ENCODE peak calls at places on chromosomes 5 and 9, in eight cellular contexts. One of them, this sample, is unnamed. For H3K36me3, the result is how much of the 10 kb centered on the place peaks cover.

GRCh38 chr5:23506329-23507236 is 826 bp upstream of the PRDM9 start:
- DNase-seq in gastrocnemius medialis: no peak
- DNase-seq in cardiac muscle cell: no peak
- DNase-seq in left lung: no peak
- DNase-seq in kidney epithelial cell: no peak
- DNase-seq in CD8-positive, alpha-beta T cell: no peak
- DNase-seq in prostate gland: no peak
- DNase-seq in Panc1: no peak
- DNase-seq in this sample: no peak

GRCh38 chr5:170408189-170408588 is 19.0 kb upstream of the KCNMB1 start:
- DNase-seq in gastrocnemius medialis: no peak
- DNase-seq in cardiac muscle cell: no peak
- DNase-seq in left lung: no peak
- DNase-seq in kidney epithelial cell: no peak
- DNase-seq in CD8-positive, alpha-beta T cell: no peak
- DNase-seq in prostate gland: no peak
- DNase-seq in Panc1: no peak
- DNase-seq in this sample: no peak

GRCh38 chr5:106380736-106381135 is 1290.0 kb downstream of the EFNA5 start:
- DNase-seq in gastrocnemius medialis: no peak
- DNase-seq in cardiac muscle cell: no peak
- DNase-seq in left lung: no peak
- DNase-seq in kidney epithelial cell: no peak
- DNase-seq in CD8-positive, alpha-beta T cell: no peak
- DNase-seq in prostate gland: no peak
- DNase-seq in Panc1: no peak
- DNase-seq in this sample: no peak

GRCh38 chr5:6728011-6728794 is 15.0 kb downstream of the TENT4A start:
- DNase-seq in gastrocnemius medialis: no peak
- DNase-seq in cardiac muscle cell: no peak
- DNase-seq in left lung: no peak
- DNase-seq in kidney epithelial cell: no peak
- DNase-seq in CD8-positive, alpha-beta T cell: no peak
- DNase-seq in prostate gland: no peak
- DNase-seq in Panc1: no peak
- DNase-seq in this sample: no peak

GRCh38 chr9:28762167-28762566 is 1188.9 kb upstream of the C9orf72 start:
- DNase-seq in gastrocnemius medialis: no peak
- DNase-seq in cardiac muscle cell: no peak
- DNase-seq in left lung: no peak
- DNase-seq in kidney epithelial cell: no peak
- DNase-seq in CD8-positive, alpha-beta T cell: no peak
- DNase-seq in prostate gland: no peak
- DNase-seq in Panc1: no peak
- DNase-seq in this sample: no peak

GRCh38 chr5:170611446-170612088 is 107.7 kb downstream of the KCNIP1 start:
- DNase-seq in gastrocnemius medialis: no peak
- DNase-seq in cardiac muscle cell: peak
- DNase-seq in left lung: no peak
- DNase-seq in kidney epithelial cell: no peak
- DNase-seq in CD8-positive, alpha-beta T cell: no peak
- DNase-seq in prostate gland: no peak
- DNase-seq in Panc1: no peak
- DNase-seq in this sample: no peak

GRCh38 chr5:159133041-159133741 is 33.5 kb upstream of the EBF1 start:
- DNase-seq in gastrocnemius medialis: no peak
- DNase-seq in cardiac muscle cell: peak
- DNase-seq in left lung: no peak
- DNase-seq in kidney epithelial cell: peak
- DNase-seq in CD8-positive, alpha-beta T cell: no peak
- DNase-seq in prostate gland: peak
- DNase-seq in Panc1: peak
- DNase-seq in this sample: no peak

GRCh38 chr9:16202913-16203734 is 650.3 kb downstream of the CCDC171 start:
- DNase-seq in gastrocnemius medialis: no peak
- DNase-seq in cardiac muscle cell: no peak
- DNase-seq in left lung: no peak
- DNase-seq in kidney epithelial cell: peak
- DNase-seq in CD8-positive, alpha-beta T cell: no peak
- DNase-seq in prostate gland: no peak
- DNase-seq in Panc1: no peak
- DNase-seq in this sample: peak

GRCh38 chr5:106374956-106375355 is 1295.8 kb downstream of the EFNA5 start:
- DNase-seq in gastrocnemius medialis: no peak
- DNase-seq in cardiac muscle cell: no peak
- DNase-seq in left lung: no peak
- DNase-seq in kidney epithelial cell: no peak
- DNase-seq in CD8-positive, alpha-beta T cell: no peak
- DNase-seq in prostate gland: no peak
- DNase-seq in Panc1: no peak
- DNase-seq in this sample: no peak

GRCh38 chr5:3010301-3010952 is 258.9 kb upstream of the IRX2 start:
- DNase-seq in gastrocnemius medialis: no peak
- DNase-seq in cardiac muscle cell: no peak
- DNase-seq in left lung: no peak
- DNase-seq in kidney epithelial cell: no peak
- DNase-seq in CD8-positive, alpha-beta T cell: no peak
- DNase-seq in prostate gland: no peak
- DNase-seq in Panc1: no peak
- DNase-seq in this sample: no peak

GRCh38 chr5:143492783-143493182 is 89.3 kb upstream of the NR3C1 start:
- DNase-seq in gastrocnemius medialis: no peak
- DNase-seq in cardiac muscle cell: no peak
- DNase-seq in left lung: no peak
- DNase-seq in kidney epithelial cell: no peak
- DNase-seq in CD8-positive, alpha-beta T cell: no peak
- DNase-seq in prostate gland: no peak
- DNase-seq in Panc1: no peak
- DNase-seq in this sample: no peak

GRCh38 chr5:178381206-178381605 is 148.6 kb upstream of the PHYKPL start:
- DNase-seq in gastrocnemius medialis: no peak
- DNase-seq in cardiac muscle cell: no peak
- DNase-seq in left lung: no peak
- DNase-seq in kidney epithelial cell: no peak
- DNase-seq in CD8-positive, alpha-beta T cell: no peak
- DNase-seq in prostate gland: no peak
- DNase-seq in Panc1: no peak
- DNase-seq in this sample: no peak

GRCh38 chr5:145521066-145521465 is 314.1 kb downstream of the PRELID2 start:
- DNase-seq in gastrocnemius medialis: no peak
- DNase-seq in cardiac muscle cell: no peak
- DNase-seq in left lung: no peak
- DNase-seq in kidney epithelial cell: no peak
- DNase-seq in CD8-positive, alpha-beta T cell: no peak
- DNase-seq in prostate gland: peak
- DNase-seq in Panc1: no peak
- DNase-seq in this sample: no peak

GRCh38 chr9:126043691-126044090 is 282.9 kb upstream of the MVB12B start:
- DNase-seq in gastrocnemius medialis: no peak
- DNase-seq in cardiac muscle cell: no peak
- DNase-seq in left lung: no peak
- DNase-seq in kidney epithelial cell: no peak
- DNase-seq in CD8-positive, alpha-beta T cell: no peak
- DNase-seq in prostate gland: no peak
- DNase-seq in Panc1: no peak
- DNase-seq in this sample: no peak

GRCh38 chr9:134858051-134858841 is 22.4 kb upstream of the FCN2 start:
- DNase-seq in gastrocnemius medialis: no peak
- DNase-seq in cardiac muscle cell: no peak
- DNase-seq in left lung: peak
- DNase-seq in kidney epithelial cell: no peak
- DNase-seq in CD8-positive, alpha-beta T cell: no peak
- DNase-seq in prostate gland: peak
- DNase-seq in Panc1: no peak
- DNase-seq in this sample: no peak

GRCh38 chr5:137442660-137443059 is 56.5 kb downstream of the SPOCK1 start:
- DNase-seq in gastrocnemius medialis: no peak
- DNase-seq in cardiac muscle cell: no peak
- DNase-seq in left lung: no peak
- DNase-seq in kidney epithelial cell: no peak
- DNase-seq in CD8-positive, alpha-beta T cell: no peak
- DNase-seq in prostate gland: no peak
- DNase-seq in Panc1: no peak
- DNase-seq in this sample: no peak

GRCh38 chr5:71828641-71829040 is 109.6 kb downstream of the CARTPT start:
- DNase-seq in gastrocnemius medialis: no peak
- DNase-seq in cardiac muscle cell: no peak
- DNase-seq in left lung: no peak
- DNase-seq in kidney epithelial cell: no peak
- DNase-seq in CD8-positive, alpha-beta T cell: no peak
- DNase-seq in prostate gland: no peak
- DNase-seq in Panc1: no peak
- DNase-seq in this sample: no peak

GRCh38 chr9:122946486-122947003 is 5.7 kb downstream of the RABGAP1 start:
- DNase-seq in gastrocnemius medialis: no peak
- DNase-seq in cardiac muscle cell: no peak
- DNase-seq in left lung: no peak
- DNase-seq in kidney epithelial cell: no peak
- DNase-seq in CD8-positive, alpha-beta T cell: no peak
- DNase-seq in prostate gland: no peak
- DNase-seq in Panc1: no peak
- DNase-seq in this sample: no peak

GRCh38 chr5:78112931-78113330 is 181.6 kb downstream of the AP3B1 start:
- DNase-seq in gastrocnemius medialis: no peak
- DNase-seq in cardiac muscle cell: no peak
- DNase-seq in left lung: no peak
- DNase-seq in kidney epithelial cell: no peak
- DNase-seq in CD8-positive, alpha-beta T cell: no peak
- DNase-seq in prostate gland: no peak
- DNase-seq in Panc1: no peak
- DNase-seq in this sample: no peak

GRCh38 chr9:89178162-89179120 is at the start of gene SHC3:
- DNase-seq in gastrocnemius medialis: no peak
- DNase-seq in cardiac muscle cell: peak
- DNase-seq in left lung: no peak
- DNase-seq in kidney epithelial cell: no peak
- DNase-seq in CD8-positive, alpha-beta T cell: no peak
- DNase-seq in prostate gland: no peak
- DNase-seq in Panc1: no peak
- DNase-seq in this sample: no peak

GRCh38 chr9:98144076-98144475 is 25.1 kb upstream of the TRIM14 start:
- DNase-seq in gastrocnemius medialis: no peak
- DNase-seq in cardiac muscle cell: no peak
- DNase-seq in left lung: no peak
- DNase-seq in kidney epithelial cell: no peak
- DNase-seq in CD8-positive, alpha-beta T cell: no peak
- DNase-seq in prostate gland: no peak
- DNase-seq in Panc1: no peak
- DNase-seq in this sample: no peak

GRCh38 chr5:141382469-141383294 is at the start of gene PCDHGA7:
- DNase-seq in gastrocnemius medialis: no peak
- DNase-seq in cardiac muscle cell: no peak
- DNase-seq in left lung: no peak
- DNase-seq in kidney epithelial cell: no peak
- DNase-seq in CD8-positive, alpha-beta T cell: no peak
- DNase-seq in prostate gland: no peak
- DNase-seq in Panc1: no peak
- DNase-seq in this sample: no peak

GRCh38 chr9:105455836-105456475 is 8.1 kb downstream of the FSD1L start:
- DNase-seq in gastrocnemius medialis: no peak
- DNase-seq in cardiac muscle cell: no peak
- DNase-seq in left lung: no peak
- DNase-seq in kidney epithelial cell: no peak
- DNase-seq in CD8-positive, alpha-beta T cell: no peak
- DNase-seq in prostate gland: no peak
- DNase-seq in Panc1: no peak
- DNase-seq in this sample: no peak

GRCh38 chr9:91158946-91159345 is 202.8 kb downstream of the AUH start:
- DNase-seq in gastrocnemius medialis: no peak
- DNase-seq in cardiac muscle cell: no peak
- DNase-seq in left lung: no peak
- DNase-seq in kidney epithelial cell: no peak
- DNase-seq in CD8-positive, alpha-beta T cell: no peak
- DNase-seq in prostate gland: no peak
- DNase-seq in Panc1: no peak
- DNase-seq in this sample: no peak
- TF ChIP-seq CTCF in gastrocnemius medialis: no peak
- TF ChIP-seq CTCF in cardiac muscle cell: no peak
- TF ChIP-seq CTCF in left lung: no peak
- TF ChIP-seq CTCF in kidney epithelial cell: no peak
- TF ChIP-seq CTCF in CD8-positive, alpha-beta T cell: no peak
- TF ChIP-seq CTCF in prostate gland: no peak
- TF ChIP-seq CTCF in Panc1: no peak
- TF ChIP-seq CTCF in this sample: no peak

GRCh38 chr9:129320575-129321311 is 142.7 kb upstream of the IER5L start:
- DNase-seq in gastrocnemius medialis: peak
- DNase-seq in cardiac muscle cell: peak
- DNase-seq in left lung: peak
- DNase-seq in kidney epithelial cell: peak
- DNase-seq in CD8-positive, alpha-beta T cell: peak
- DNase-seq in prostate gland: peak
- DNase-seq in Panc1: no peak
- DNase-seq in this sample: peak
- H3K4me3 ChIP-seq in gastrocnemius medialis: peak
- H3K4me3 ChIP-seq in cardiac muscle cell: peak
- H3K4me3 ChIP-seq in left lung: peak
- H3K4me3 ChIP-seq in kidney epithelial cell: peak
- H3K4me3 ChIP-seq in CD8-positive, alpha-beta T cell: peak
- H3K4me3 ChIP-seq in prostate gland: peak
- H3K4me3 ChIP-seq in Panc1: no peak
- H3K4me3 ChIP-seq in this sample: peak

DNA sequence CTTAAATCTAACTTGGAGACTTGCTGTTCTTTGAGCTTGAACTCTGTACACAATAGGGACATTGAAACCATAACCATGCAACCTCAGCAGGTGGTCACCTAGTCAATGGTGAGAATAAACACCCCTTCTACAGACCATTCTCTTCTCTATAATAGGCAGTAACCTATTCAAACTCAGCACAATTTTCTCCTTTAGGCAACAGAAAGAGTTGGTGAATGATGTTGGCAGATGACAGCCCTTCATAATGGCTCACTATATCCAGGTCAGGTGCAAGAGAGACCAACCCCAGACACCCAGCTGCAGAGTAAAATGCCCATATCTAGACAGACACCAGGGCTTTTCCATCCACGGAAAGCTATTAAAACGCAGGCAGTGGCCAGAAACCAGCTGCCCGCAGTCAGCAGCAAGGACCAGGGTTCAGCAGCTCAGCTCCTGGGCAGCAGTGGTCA is 106.7 kb downstream of the SERINC5 start:
- DNase-seq in gastrocnemius medialis: no peak
- DNase-seq in cardiac muscle cell: no peak
- DNase-seq in left lung: no peak
- DNase-seq in kidney epithelial cell: no peak
- DNase-seq in CD8-positive, alpha-beta T cell: no peak
- DNase-seq in prostate gland: no peak
- DNase-seq in Panc1: no peak
- DNase-seq in this sample: no peak
- H3K36me3 ChIP-seq in gastrocnemius medialis: under half
- H3K36me3 ChIP-seq in cardiac muscle cell: under half
- H3K36me3 ChIP-seq in left lung: under half
- H3K36me3 ChIP-seq in kidney epithelial cell: under half
- H3K36me3 ChIP-seq in CD8-positive, alpha-beta T cell: under half
- H3K36me3 ChIP-seq in prostate gland: under half
- H3K36me3 ChIP-seq in Panc1: under half
- H3K36me3 ChIP-seq in this sample: under half

DNA sequence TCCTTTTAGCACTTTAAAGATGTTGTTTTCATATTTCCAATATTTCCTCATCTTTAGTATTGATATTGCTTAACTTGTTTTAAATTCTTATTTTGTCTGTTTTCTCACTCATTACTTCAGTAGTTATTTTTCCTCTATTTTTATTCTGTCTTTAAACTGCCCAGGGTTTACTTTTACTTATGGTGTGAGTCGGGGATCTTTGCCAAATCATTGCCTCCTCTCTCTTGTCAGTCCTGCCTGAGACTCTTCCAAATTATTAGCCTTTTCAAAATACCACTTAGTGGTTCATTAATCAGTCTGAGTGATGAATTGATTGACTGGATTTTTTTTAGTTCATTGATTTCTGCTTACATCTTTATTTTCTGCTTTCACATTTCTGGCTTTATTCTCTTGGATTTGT is 72.9 kb downstream of the SH3GL2 start:
- DNase-seq in gastrocnemius medialis: no peak
- DNase-seq in cardiac muscle cell: no peak
- DNase-seq in left lung: no peak
- DNase-seq in kidney epithelial cell: no peak
- DNase-seq in CD8-positive, alpha-beta T cell: no peak
- DNase-seq in prostate gland: no peak
- DNase-seq in Panc1: no peak
- DNase-seq in this sample: no peak
- TF ChIP-seq CTCF in gastrocnemius medialis: no peak
- TF ChIP-seq CTCF in cardiac muscle cell: no peak
- TF ChIP-seq CTCF in left lung: no peak
- TF ChIP-seq CTCF in kidney epithelial cell: no peak
- TF ChIP-seq CTCF in CD8-positive, alpha-beta T cell: no peak
- TF ChIP-seq CTCF in prostate gland: no peak
- TF ChIP-seq CTCF in Panc1: no peak
- TF ChIP-seq CTCF in this sample: no peak

This sample was measured in BJ.